ENCODE peak calls at places on chromosomes 1 and 21, in five cellular contexts. C is upper lobe of right lung, T is aorta, N is fibroblast of lung, K is GM23338. V is an unnamed sample. For H3K4me1 and H3K36me3, the result is how much of the 10 kb centered on the place peaks cover.

GRCh38 chr1:225769687-225770086 is 7.9 kb upstream of the SRP9 start:
- DNase-seq in C (no peak), T (no peak), N (no peak), K (no peak), V (no peak)

GRCh38 chr1:6918286-6918907 is 133.1 kb downstream of the CAMTA1 start:
- DNase-seq in C (no peak), T (no peak), N (peak), K (no peak), V (peak)

GRCh38 chr1:192516776-192517297 is 58.7 kb upstream of the RGS1 start:
- DNase-seq in C (no peak), T (no peak), N (peak), K (no peak), V (peak)

GRCh38 chr21:30582850-30583249 is 7.3 kb downstream of the KRTAP22-2 start:
- DNase-seq in C (no peak), T (no peak), N (no peak), K (no peak), V (no peak)

GRCh38 chr1:145962157-145963102 is 1.9 kb downstream of the ANKRD34A start:
- DNase-seq in C (peak), T (peak), N (no peak), K (peak), V (peak)

GRCh38 chr1:225469051-225469450 is 41.2 kb upstream of the LBR start:
- DNase-seq in C (peak), T (peak), N (no peak), K (no peak), V (no peak)

GRCh38 chr1:41350055-41350378 is 11.2 kb upstream of the FOXO6 start:
- DNase-seq in C (no peak), T (peak), N (no peak), K (no peak), V (peak)

GRCh38 chr1:246373828-246374569 is 133.1 kb downstream of the SMYD3 start:
- DNase-seq in C (no peak), T (no peak), N (no peak), K (no peak), V (no peak)

GRCh38 chr1:58781541-58782307 is 2.1 kb downstream of the JUN start:
- DNase-seq in C (peak), T (peak), N (peak), K (peak), V (peak)

GRCh38 chr1:64527191-64527590 is 57.3 kb downstream of the CACHD1 start:
- DNase-seq in C (no peak), T (no peak), N (no peak), K (no peak), V (no peak)

GRCh38 chr21:37770496-37770895 is 145.8 kb downstream of the KCNJ6 start:
- DNase-seq in C (no peak), T (no peak), N (no peak), K (no peak), V (no peak)

GRCh38 chr1:205991237-205991636 is 12.0 kb downstream of the RAB7B start:
- DNase-seq in C (no peak), T (no peak), N (peak), K (no peak), V (no peak)

GRCh38 chr1:149917590-149918144 is at the start of gene SV2A:
- DNase-seq in C (no peak), T (peak), N (peak), K (peak), V (no peak)

GRCh38 chr1:17563494-17564281 is 24.2 kb downstream of the ARHGEF10L start:
- DNase-seq in C (no peak), T (peak), N (no peak), K (no peak), V (no peak)

GRCh38 chr1:39816431-39817090 is 27.9 kb upstream of the BMP8B start:
- DNase-seq in C (peak), T (peak), N (peak), K (peak), V (peak)

GRCh38 chr1:59266180-59266926 is 30.5 kb upstream of the FGGY start:
- DNase-seq in C (no peak), T (no peak), N (no peak), K (no peak), V (no peak)

GRCh38 chr1:75796376-75797272 is at the start of gene MSH4:
- DNase-seq in C (no peak), T (peak), N (peak), K (peak), V (no peak)

GRCh38 chr21:37412603-37413360 is 46.2 kb downstream of the DYRK1A start:
- DNase-seq in C (no peak), T (no peak), N (peak), K (no peak), V (no peak)

GRCh38 chr1:150562384-150563339 is 13.5 kb downstream of the ADAMTSL4 start:
- DNase-seq in C (no peak), T (peak), N (no peak), K (peak), V (peak)

GRCh38 chr1:172678990-172679772 is 20.3 kb downstream of the FASLG start:
- DNase-seq in C (no peak), T (no peak), N (no peak), K (no peak), V (peak)

GRCh38 chr1:163265547-163265946 is 56.2 kb upstream of the NUF2 start:
- DNase-seq in C (no peak), T (no peak), N (no peak), K (no peak), V (no peak)

GRCh38 chr1:18942340-18942739 is 14.1 kb downstream of the IFFO2 start:
- DNase-seq in C (no peak), T (no peak), N (no peak), K (no peak), V (no peak)
- H3K4me1 ChIP-seq in C (half or more), T (under half), N (under half), K (under half), V (under half)

GRCh38 chr1:160325252-160325651 is 17.8 kb downstream of the COPA start:
- DNase-seq in C (no peak), T (no peak), N (no peak), K (no peak), V (no peak)

GRCh38 chr1:160328171-160328570 is 14.9 kb downstream of the COPA start:
- DNase-seq in C (no peak), T (no peak), N (no peak), K (no peak), V (no peak)

GRCh38 chr1:160326393-160326792 is 16.7 kb downstream of the COPA start:
- DNase-seq in C (no peak), T (no peak), N (no peak), K (no peak), V (no peak)

DNA sequence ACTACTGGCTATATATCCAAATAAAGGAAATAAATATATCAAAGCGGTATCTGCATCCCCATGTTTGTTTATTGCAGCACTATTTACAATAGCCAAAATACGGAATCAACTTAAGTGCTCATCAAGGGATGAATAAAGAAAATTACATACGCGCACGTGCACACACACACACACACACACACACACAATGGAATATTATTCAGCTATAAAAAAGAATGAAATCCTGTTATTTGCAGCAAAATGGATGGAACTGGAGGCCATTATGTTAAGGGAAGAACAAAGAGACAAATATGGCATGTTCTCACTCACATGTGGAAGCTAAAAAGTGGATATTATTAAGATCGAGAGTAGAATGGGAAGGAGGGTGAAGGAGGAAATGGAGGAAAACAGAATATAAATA is 20.2 kb downstream of the COPA start:
- DNase-seq in C (no peak), T (no peak), N (no peak), K (no peak), V (no peak)
- H3K36me3 ChIP-seq in C (half or more), T (under half), N (under half), K (under half), V (under half)

DNA sequence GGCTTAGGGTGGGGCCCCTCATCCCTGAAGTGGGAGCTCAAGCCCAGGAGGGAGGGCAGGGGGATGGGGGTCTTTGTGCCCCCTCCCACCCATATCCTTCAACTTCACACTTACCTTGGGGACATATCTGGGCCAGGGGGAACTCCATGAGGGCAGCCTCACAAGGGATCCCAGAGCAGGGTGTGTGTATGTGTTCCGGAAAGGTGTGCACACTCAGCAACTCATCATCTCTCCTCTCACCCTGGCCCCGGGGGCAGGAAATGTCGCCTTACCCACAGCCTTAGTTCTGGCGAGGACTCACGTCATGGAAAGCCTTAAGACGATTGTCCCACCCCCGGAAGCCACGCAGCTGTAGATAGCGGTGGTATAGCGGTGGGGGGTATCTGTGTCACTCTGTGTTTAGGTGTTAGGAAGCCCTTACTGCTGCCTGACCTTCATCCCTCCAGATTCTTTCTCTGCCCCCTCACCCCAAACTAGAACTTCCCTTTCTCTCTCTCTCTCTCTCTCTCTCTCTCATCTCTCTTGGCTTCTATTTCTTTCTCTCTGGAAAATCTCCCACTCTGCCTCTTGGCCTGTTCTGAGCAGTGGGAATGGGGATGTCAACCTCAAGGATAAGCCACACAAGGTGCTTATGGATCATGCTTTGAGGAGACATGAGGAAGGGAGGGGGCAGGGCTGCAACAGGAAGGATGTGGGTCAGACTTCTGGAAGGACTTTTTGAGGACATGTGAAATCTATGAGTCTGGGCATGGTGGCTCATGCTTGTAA is at the start of gene SH2D2A:
- DNase-seq in C (peak), T (peak), N (no peak), K (no peak), V (peak)
- H3K4me1 ChIP-seq in C (under half), T (under half), N (under half), K (under half), V (under half)

DNA sequence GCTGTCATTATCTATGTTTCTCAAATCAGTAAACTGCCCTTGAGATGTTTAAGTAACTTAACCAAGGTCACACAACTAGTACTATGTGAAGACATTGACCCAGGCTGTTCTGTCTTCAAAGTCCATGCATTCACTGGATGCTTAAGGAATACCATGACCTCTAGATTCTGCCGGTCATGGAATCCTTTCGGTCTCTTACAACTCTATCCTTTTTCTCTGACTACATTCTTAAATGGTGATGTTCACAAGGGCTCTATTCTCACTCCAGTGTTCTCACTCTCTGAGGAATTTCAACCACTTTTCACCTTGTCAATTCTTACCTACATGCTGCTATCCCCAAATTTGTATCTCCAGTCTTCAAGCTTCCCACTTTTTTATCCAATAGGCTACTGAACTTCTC is 15.2 kb downstream of the CRYZ start:
- DNase-seq in C (no peak), T (no peak), N (no peak), K (no peak), V (no peak)
- H3K36me3 ChIP-seq in C (half or more), T (under half), N (under half), K (under half), V (half or more)

DNA sequence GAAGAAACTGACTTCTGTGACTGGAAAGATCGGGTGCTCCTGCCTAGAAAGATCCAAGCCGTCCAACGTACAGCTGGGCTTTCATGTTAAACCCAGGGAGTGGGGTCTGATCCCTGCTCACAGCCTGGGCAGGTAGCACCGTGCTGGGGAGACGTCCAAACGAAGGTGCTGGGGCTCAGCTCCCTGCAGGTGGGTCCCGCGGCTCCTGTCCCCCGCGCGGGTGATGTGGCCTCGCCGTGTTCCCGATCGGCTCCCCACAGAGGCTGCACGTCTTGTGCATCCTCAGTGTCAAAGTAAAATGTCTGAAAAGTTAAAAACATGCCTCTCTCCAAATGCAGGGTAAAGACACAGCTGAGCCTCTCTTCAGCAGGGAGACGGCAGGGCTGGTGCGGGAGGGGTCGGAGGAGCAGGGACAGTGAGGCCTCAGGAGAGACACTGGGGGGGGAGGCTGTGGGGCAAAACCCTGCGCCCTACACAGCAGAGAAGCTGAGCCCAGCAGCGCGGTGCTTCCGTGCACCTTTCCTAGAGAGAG is 40.1 kb upstream of the COL6A2 start:
- DNase-seq in C (no peak), T (peak), N (no peak), K (no peak), V (peak)
- H3K4me1 ChIP-seq in C (under half), T (under half), N (under half), K (under half), V (under half)

DNA sequence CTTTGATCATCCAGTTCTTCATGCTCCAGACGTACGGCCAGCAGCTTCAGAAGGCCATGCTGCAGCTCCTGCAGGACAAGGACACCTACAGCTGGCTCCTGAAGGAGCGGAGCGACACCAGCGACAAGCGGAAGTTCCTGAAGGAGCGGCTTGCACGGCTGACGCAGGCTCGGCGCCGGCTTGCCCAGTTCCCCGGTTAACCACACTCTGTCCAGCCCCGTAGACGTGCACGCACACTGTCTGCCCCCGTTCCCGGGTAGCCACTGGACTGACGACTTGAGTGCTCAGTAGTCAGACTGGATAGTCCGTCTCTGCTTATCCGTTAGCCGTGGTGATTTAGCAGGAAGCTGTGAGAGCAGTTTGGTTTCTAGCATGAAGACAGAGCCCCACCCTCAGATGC is 32.5 kb downstream of the MX1 start:
- DNase-seq in C (no peak), T (no peak), N (no peak), K (no peak), V (no peak)
- H3K36me3 ChIP-seq in C (under half), T (under half), N (under half), K (under half), V (under half)

DNA sequence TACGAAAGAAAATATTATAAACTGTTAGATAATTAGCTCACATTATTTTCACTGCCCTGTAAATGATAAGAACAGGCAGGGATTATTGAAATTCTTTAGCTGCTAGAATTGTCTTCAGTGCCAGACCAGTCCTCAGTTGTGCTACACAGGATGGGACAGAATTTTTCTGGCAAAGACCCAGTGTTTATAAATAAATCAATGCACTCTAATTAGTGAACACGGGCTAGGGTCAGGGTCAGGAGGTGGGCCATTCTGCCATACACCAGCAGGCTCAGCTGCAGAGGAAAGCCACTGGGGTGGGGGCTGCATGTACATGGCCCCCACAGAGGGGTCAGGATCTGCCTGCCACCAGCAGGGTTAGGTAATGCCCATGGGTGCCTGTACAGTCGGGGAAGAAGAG is 6.4 kb downstream of the BCAR3 start:
- DNase-seq in C (no peak), T (no peak), N (no peak), K (no peak), V (no peak)
- H3K4me1 ChIP-seq in C (half or more), T (under half), N (under half), K (under half), V (under half)

V was measured in Peyer's patch.